ENCODE peak calls at places on chromosome 16, in five cellular contexts. J, K, T, G and F are unnamed samples.

GRCh38 chr16:9040766-9041430 is 50.5 kb upstream of the HAPSTR1 start:
- DNase-seq in T (no peak), K (no peak), J (no peak), G (no peak), F (no peak)

GRCh38 chr16:78034530-78034929 is 12.2 kb downstream of the CLEC3A start:
- DNase-seq in G (no peak), K (no peak), J (no peak), T (no peak), F (peak; percentile 50)

GRCh38 chr16:21638573-21638975 is 13.8 kb downstream of the IGSF6 start:
- DNase-seq in J (no peak), T (peak; percentile 44), G (no peak), K (peak; percentile 56), F (peak; percentile 45)

GRCh38 chr16:55385363-55385762 is 61.4 kb downstream of the IRX6 start:
- DNase-seq in G (no peak), K (no peak), J (no peak), T (no peak), F (no peak)

GRCh38 chr16:84999857-85000480 is 11.4 kb downstream of the ZDHHC7 start:
- DNase-seq in T (no peak), J (no peak), K (no peak), G (no peak), F (no peak)

GRCh38 chr16:65702707-65703402 is 581.0 kb upstream of the CDH11 start:
- DNase-seq in G (no peak), J (no peak), T (no peak), K (no peak), F (no peak)

GRCh38 chr16:22369221-22369811 is 5.1 kb downstream of the CDR2 start:
- DNase-seq in J (peak; percentile 36), K (peak; percentile 70), T (peak; percentile 84), G (no peak), F (peak; percentile 63)

GRCh38 chr16:53094013-53094630 is 39.3 kb downstream of the CHD9 start:
- DNase-seq in K (peak; percentile 18), J (peak; percentile 77), G (no peak), T (no peak), F (no peak)

GRCh38 chr16:85206472-85207356 is 94.4 kb upstream of the CIBAR2 start:
- DNase-seq in T (peak; percentile 40), K (peak; percentile 46), J (no peak), G (peak; percentile 14), F (peak; percentile 45)

GRCh38 chr16:73306901-73307413 is 259.0 kb upstream of the ZFHX3 start:
- DNase-seq in K (no peak), J (no peak), G (no peak), T (no peak), F (no peak)

GRCh38 chr16:10620120-10620519 is 39.7 kb upstream of the EMP2 start:
- DNase-seq in K (no peak), G (no peak), T (no peak), J (no peak), F (no peak)

GRCh38 chr16:89191901-89192184 is 8.5 kb downstream of the SLC22A31 start:
- DNase-seq in K (no peak), T (no peak), G (no peak), J (no peak), F (no peak)

GRCh38 chr16:67028555-67029248 is at the start of gene CBFB:
- DNase-seq in J (peak; percentile 92), G (peak; percentile 78), K (peak; percentile 92), T (peak; percentile 92), F (peak; percentile 90)

GRCh38 chr16:57497121-57497520 is 10.8 kb upstream of the DOK4 start:
- DNase-seq in J (no peak), T (no peak), G (no peak), K (no peak), F (no peak)

GRCh38 chr16:2528161-2529060 is 2.8 kb downstream of the CEMP1 start:
- DNase-seq in T (no peak), G (no peak), K (no peak), J (no peak), F (no peak)

GRCh38 chr16:68091604-68092261 is 6.6 kb downstream of the NFATC3 start:
- DNase-seq in K (peak; percentile 70), T (peak; percentile 78), G (no peak), J (peak; percentile 68), F (peak; percentile 66)

GRCh38 chr16:70689035-70689969 is 3.4 kb upstream of the MTSS2 start:
- DNase-seq in T (no peak), J (peak; percentile 19), K (no peak), G (no peak), F (no peak)

GRCh38 chr16:11370084-11370931 is 25.0 kb downstream of the RMI2 start:
- DNase-seq in T (peak; percentile 45), G (no peak), J (no peak), K (no peak), F (peak; percentile 26)

GRCh38 chr16:52498640-52499039 is 48.3 kb downstream of the TOX3 start:
- DNase-seq in T (no peak), J (no peak), G (peak; percentile 12), K (no peak), F (no peak)

GRCh38 chr16:68436581-68436980 is 11.7 kb downstream of the SMPD3 start:
- DNase-seq in T (no peak), G (no peak), K (no peak), J (no peak), F (no peak)

GRCh38 chr16:85463672-85464071 is 149.4 kb upstream of the GSE1 start:
- DNase-seq in G (no peak), K (no peak), T (no peak), J (no peak), F (no peak)

GRCh38 chr16:81712681-81713080 is 66.4 kb upstream of the PLCG2 start:
- DNase-seq in K (no peak), T (no peak), G (no peak), J (no peak), F (no peak)

GRCh38 chr16:89471225-89471624 is 19.1 kb downstream of the ANKRD11 start:
- DNase-seq in G (no peak), J (no peak), K (peak; percentile 90), T (peak; percentile 83), F (peak; percentile 80)

GRCh38 chr16:14364386-14365199 is 265.5 kb downstream of the PARN start:
- DNase-seq in T (peak; percentile 28), G (no peak), K (peak; percentile 95), J (peak; percentile 42), F (peak; percentile 88)

GRCh38 chr16:46918905-46919792 is 35.0 kb downstream of the GPT2 start:
- DNase-seq in K (no peak), J (no peak), T (no peak), G (no peak), F (no peak)

GRCh38 chr16:81774348-81774747 is 4.7 kb upstream of the PLCG2 start:
- DNase-seq in K (no peak), G (no peak), J (no peak), T (no peak), F (no peak)

GRCh38 chr16:15782573-15783365 is 74.1 kb downstream of the MYH11 start:
- DNase-seq in K (no peak), J (no peak), T (no peak), G (no peak), F (no peak)

GRCh38 chr16:1991135-1991551 is 1.4 kb downstream of the SYNGR3 start:
- DNase-seq in K (no peak), T (no peak), J (no peak), G (no peak), F (no peak)

GRCh38 chr16:19517424-19518089 is 4.3 kb downstream of the GDE1 start:
- DNase-seq in T (no peak), G (no peak), K (peak; percentile 46), J (peak; percentile 59), F (peak; percentile 84)

GRCh38 chr16:49639739-49640388 is 216.0 kb downstream of the ZNF423 start:
- DNase-seq in J (no peak), T (peak; percentile 50), K (peak; percentile 79), G (peak; percentile 15), F (peak; percentile 81)